ENCODE peak calls at places on chromosomes 1 and 21, in four cellular contexts. One of them, this sample, is unnamed. For H3K4me1, the result is how much of the 10 kb centered on the place peaks cover.

GRCh38 chr1:15948600-15949452 is 27.1 kb downstream of the ZBTB17 start:
- DNase-seq in prostate gland: no peak
- DNase-seq in Panc1: no peak
- DNase-seq in HCT116: no peak
- DNase-seq in this sample: no peak

GRCh38 chr21:41290106-41290799 is 26.3 kb upstream of the FAM3B start:
- DNase-seq in prostate gland: no peak
- DNase-seq in Panc1: no peak
- DNase-seq in HCT116: no peak
- DNase-seq in this sample: no peak

GRCh38 chr1:230287674-230288315 is 138.3 kb downstream of the PGBD5 start:
- DNase-seq in prostate gland: no peak
- DNase-seq in Panc1: no peak
- DNase-seq in HCT116: no peak
- DNase-seq in this sample: peak

GRCh38 chr1:28028873-28029654 is 59.3 kb downstream of the EYA3 start:
- DNase-seq in prostate gland: no peak
- DNase-seq in Panc1: no peak
- DNase-seq in HCT116: no peak
- DNase-seq in this sample: no peak

GRCh38 chr21:44499631-44500030 is 40.4 kb downstream of the KRTAP10-1 start:
- DNase-seq in prostate gland: no peak
- DNase-seq in Panc1: no peak
- DNase-seq in HCT116: no peak
- DNase-seq in this sample: no peak

GRCh38 chr1:161032409-161032808 is 6.4 kb downstream of the TSTD1 start:
- DNase-seq in prostate gland: no peak
- DNase-seq in Panc1: no peak
- DNase-seq in HCT116: no peak
- DNase-seq in this sample: no peak

GRCh38 chr1:150925080-150925479 is 1.1 kb upstream of the SETDB1 start:
- DNase-seq in prostate gland: no peak
- DNase-seq in Panc1: no peak
- DNase-seq in HCT116: no peak
- DNase-seq in this sample: peak

GRCh38 chr1:15384301-15384901 is 25.3 kb upstream of the EFHD2 start:
- DNase-seq in prostate gland: no peak
- DNase-seq in Panc1: no peak
- DNase-seq in HCT116: no peak
- DNase-seq in this sample: no peak

GRCh38 chr21:42061866-42062542 is 9.1 kb upstream of the UMODL1 start:
- DNase-seq in prostate gland: no peak
- DNase-seq in Panc1: no peak
- DNase-seq in HCT116: no peak
- DNase-seq in this sample: peak

GRCh38 chr1:230165526-230165925 is 98.5 kb downstream of the GALNT2 start:
- DNase-seq in prostate gland: no peak
- DNase-seq in Panc1: no peak
- DNase-seq in HCT116: no peak
- DNase-seq in this sample: no peak

GRCh38 chr1:86460998-86461397 is 7.7 kb upstream of the CLCA1 start:
- DNase-seq in prostate gland: no peak
- DNase-seq in Panc1: no peak
- DNase-seq in HCT116: no peak
- DNase-seq in this sample: no peak

GRCh38 chr1:198681831-198682756 is 43.3 kb downstream of the PTPRC start:
- DNase-seq in prostate gland: peak
- DNase-seq in Panc1: no peak
- DNase-seq in HCT116: no peak
- DNase-seq in this sample: peak
- TF ChIP-seq POLR2AphosphoS5 in prostate gland: peak
- TF ChIP-seq POLR2AphosphoS5 in Panc1: no peak
- TF ChIP-seq POLR2AphosphoS5 in HCT116: no peak
- TF ChIP-seq POLR2AphosphoS5 in this sample: peak

GRCh38 chr1:212608209-212608955 is at the start of gene ATF3:
- DNase-seq in prostate gland: peak
- DNase-seq in Panc1: peak
- DNase-seq in HCT116: peak
- DNase-seq in this sample: peak
- H3K4me1 ChIP-seq in prostate gland: under half
- H3K4me1 ChIP-seq in Panc1: under half
- H3K4me1 ChIP-seq in HCT116: under half
- H3K4me1 ChIP-seq in this sample: under half

GRCh38 chr1:184037849-184038591 is 492 bp upstream of the COLGALT2 start:
- DNase-seq in prostate gland: no peak
- DNase-seq in Panc1: no peak
- DNase-seq in HCT116: no peak
- DNase-seq in this sample: no peak

GRCh38 chr1:184036517-184036949 is 995 bp downstream of the COLGALT2 start:
- DNase-seq in prostate gland: no peak
- DNase-seq in Panc1: no peak
- DNase-seq in HCT116: no peak
- DNase-seq in this sample: no peak

GRCh38 chr1:184034761-184035379 is 2.7 kb downstream of the COLGALT2 start:
- DNase-seq in prostate gland: no peak
- DNase-seq in Panc1: no peak
- DNase-seq in HCT116: no peak
- DNase-seq in this sample: no peak

GRCh38 chr1:184033711-184034167 is 3.8 kb downstream of the COLGALT2 start:
- DNase-seq in prostate gland: no peak
- DNase-seq in Panc1: no peak
- DNase-seq in HCT116: no peak
- DNase-seq in this sample: no peak

DNA sequence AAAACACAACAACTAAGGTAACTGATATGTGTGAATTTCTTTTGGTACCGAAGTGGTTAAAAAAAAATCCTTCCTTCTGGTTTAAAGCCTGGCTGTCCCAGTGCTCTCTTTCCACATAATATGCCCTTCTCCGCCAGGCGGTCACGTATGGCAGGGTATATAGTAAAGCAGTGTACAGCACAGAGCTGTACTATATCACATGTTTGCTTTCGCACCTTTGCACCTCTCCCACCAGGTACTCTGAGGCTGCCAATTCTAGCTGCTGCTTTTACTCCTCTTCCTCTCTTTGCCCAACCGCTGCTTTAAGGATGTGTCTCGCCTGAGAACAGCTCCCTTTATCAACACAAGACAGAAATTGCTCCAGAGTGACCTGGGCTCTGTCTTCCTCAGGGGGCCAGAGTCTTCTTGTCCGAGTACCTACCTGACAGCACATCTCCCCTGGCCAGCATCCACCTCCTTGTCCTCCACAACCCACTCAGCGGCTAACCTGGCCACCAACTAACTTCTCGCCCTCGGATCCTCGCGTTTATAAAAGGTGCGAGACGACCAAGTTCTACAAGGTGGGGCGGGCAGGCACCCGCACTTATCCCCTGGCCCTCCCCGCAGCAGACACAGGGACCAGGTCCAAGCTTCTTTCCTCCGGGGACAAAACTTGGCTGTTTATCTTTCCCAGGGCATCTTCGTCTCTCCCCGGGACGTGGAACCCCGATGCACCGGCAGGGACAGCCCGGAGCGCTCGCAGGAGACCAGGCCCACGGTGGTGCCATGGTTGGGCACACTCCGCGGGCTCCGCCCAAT is 1.6 kb downstream of the COLGALT2 start:
- DNase-seq in prostate gland: peak
- DNase-seq in Panc1: no peak
- DNase-seq in HCT116: no peak
- DNase-seq in this sample: peak
- H3K4me3 ChIP-seq in prostate gland: peak
- H3K4me3 ChIP-seq in Panc1: peak
- H3K4me3 ChIP-seq in HCT116: no peak
- H3K4me3 ChIP-seq in this sample: peak

DNA sequence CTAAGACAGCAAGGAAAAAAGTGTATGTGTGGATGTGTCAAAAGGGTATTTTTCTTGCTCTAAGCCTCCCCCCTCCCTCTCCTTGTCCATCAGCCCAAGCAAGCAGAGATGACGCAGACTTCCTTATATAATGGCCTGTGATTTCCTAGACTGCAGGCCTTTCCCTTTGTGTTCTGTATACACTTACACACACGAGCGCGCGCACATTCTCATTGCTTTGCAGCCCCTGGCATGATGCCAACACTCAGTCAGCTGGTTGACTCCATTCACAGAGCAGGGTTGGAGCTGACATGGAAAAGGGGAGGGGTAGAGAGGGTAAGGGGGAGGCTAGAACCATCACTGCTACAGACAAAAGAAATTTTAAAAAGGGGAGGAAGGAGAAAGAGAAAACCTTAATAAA is 41.8 kb downstream of the GATAD2B start:
- DNase-seq in prostate gland: peak
- DNase-seq in Panc1: no peak
- DNase-seq in HCT116: no peak
- DNase-seq in this sample: peak
- TF ChIP-seq POLR2AphosphoS5 in prostate gland: peak
- TF ChIP-seq POLR2AphosphoS5 in Panc1: no peak
- TF ChIP-seq POLR2AphosphoS5 in HCT116: no peak
- TF ChIP-seq POLR2AphosphoS5 in this sample: peak